ENCODE peak calls at places on chromosomes 3 and 15, in eight cellular contexts. V, Q, Z, R, P, K, E and A are unnamed samples.

GRCh38 chr3:21421096-21421495 is 329.9 kb downstream of the ZNF385D start:
- DNase-seq in V (no peak), Q (no peak), Z (no peak), R (no peak), P (no peak), K (no peak), E (no peak), A (no peak)

GRCh38 chr3:69710153-69710977 is 28.9 kb upstream of the MITF start:
- DNase-seq in V (no peak), Q (peak), Z (peak), R (no peak), P (no peak), K (peak), E (no peak), A (no peak)

GRCh38 chr15:56042982-56043980 is 49.9 kb upstream of the NEDD4 start:
- DNase-seq in V (no peak), Q (no peak), Z (no peak), R (no peak), P (no peak), K (no peak), E (no peak), A (no peak)

GRCh38 chr15:39077998-39078397 is 502.9 kb upstream of the THBS1 start:
- DNase-seq in V (no peak), Q (peak), Z (no peak), R (no peak), P (no peak), K (peak), E (no peak), A (no peak)

GRCh38 chr3:14832975-14833722 is 14.4 kb downstream of the FGD5 start:
- DNase-seq in V (no peak), Q (no peak), Z (no peak), R (no peak), P (no peak), K (no peak), E (no peak), A (no peak)

GRCh38 chr3:139597947-139598346 is 58.4 kb upstream of the RBP1 start:
- DNase-seq in V (no peak), Q (no peak), Z (no peak), R (no peak), P (no peak), K (no peak), E (no peak), A (no peak)

GRCh38 chr3:50805321-50805720 is 130.6 kb downstream of the DOCK3 start:
- DNase-seq in V (no peak), Q (no peak), Z (no peak), R (no peak), P (no peak), K (no peak), E (no peak), A (no peak)

GRCh38 chr3:89964347-89964746 is 856.9 kb downstream of the EPHA3 start:
- DNase-seq in V (no peak), Q (no peak), Z (peak), R (no peak), P (no peak), K (peak), E (no peak), A (no peak)

GRCh38 chr3:37330466-37330865 is 156.1 kb upstream of the LRRFIP2 start:
- DNase-seq in V (no peak), Q (no peak), Z (no peak), R (no peak), P (no peak), K (no peak), E (no peak), A (no peak)

GRCh38 chr3:71119171-71119570 is 464.4 kb downstream of the FOXP1 start:
- DNase-seq in V (no peak), Q (peak), Z (no peak), R (no peak), P (no peak), K (peak), E (no peak), A (no peak)

GRCh38 chr3:120093119-120093922 is 926 bp downstream of the GSK3B start:
- DNase-seq in V (peak), Q (peak), Z (no peak), R (no peak), P (no peak), K (peak), E (no peak), A (no peak)

GRCh38 chr15:26555898-26556297 is 217.0 kb downstream of the GABRB3 start:
- DNase-seq in V (no peak), Q (no peak), Z (no peak), R (no peak), P (no peak), K (no peak), E (no peak), A (no peak)

GRCh38 chr3:52405601-52406115 is 39.2 kb downstream of the SEMA3G start:
- DNase-seq in V (no peak), Q (no peak), Z (no peak), R (peak), P (no peak), K (no peak), E (no peak), A (peak)

GRCh38 chr3:30646961-30647752 is 40.8 kb downstream of the TGFBR2 start:
- DNase-seq in V (no peak), Q (no peak), Z (no peak), R (no peak), P (no peak), K (no peak), E (no peak), A (no peak)

GRCh38 chr3:132784502-132785025 is 62.4 kb upstream of the NPHP3 start:
- DNase-seq in V (no peak), Q (peak), Z (no peak), R (no peak), P (no peak), K (peak), E (no peak), A (no peak)

GRCh38 chr3:72590732-72591192 is 257.5 kb downstream of the SHQ1 start:
- DNase-seq in V (no peak), Q (no peak), Z (no peak), R (no peak), P (peak), K (no peak), E (no peak), A (no peak)

GRCh38 chr3:105970283-105970682 is 101.5 kb upstream of the CBLB start:
- DNase-seq in V (no peak), Q (peak), Z (no peak), R (no peak), P (no peak), K (peak), E (peak), A (no peak)

GRCh38 chr15:88274534-88275460 is 18.3 kb upstream of the NTRK3 start:
- DNase-seq in V (peak), Q (peak), Z (peak), R (peak), P (peak), K (peak), E (no peak), A (no peak)

GRCh38 chr15:95626501-95627361 is 703.8 kb upstream of the NR2F2 start:
- DNase-seq in V (no peak), Q (no peak), Z (peak), R (no peak), P (peak), K (no peak), E (no peak), A (no peak)

GRCh38 chr3:139024968-139025367 is 4.2 kb upstream of the PRR23B start:
- DNase-seq in V (no peak), Q (no peak), Z (no peak), R (no peak), P (no peak), K (no peak), E (no peak), A (no peak)

GRCh38 chr3:40546811-40547210 is 22.1 kb downstream of the ZNF621 start:
- DNase-seq in V (no peak), Q (peak), Z (peak), R (no peak), P (no peak), K (peak), E (no peak), A (no peak)

GRCh38 chr3:174907628-174908407 is 48.7 kb downstream of the NAALADL2 start:
- DNase-seq in V (no peak), Q (no peak), Z (no peak), R (no peak), P (no peak), K (no peak), E (no peak), A (no peak)

GRCh38 chr3:159128628-159129027 is 326.8 kb downstream of the MFSD1 start:
- DNase-seq in V (no peak), Q (peak), Z (no peak), R (no peak), P (no peak), K (peak), E (no peak), A (no peak)

GRCh38 chr15:40985541-40986330 is 32.5 kb downstream of the CHAC1 start:
- DNase-seq in V (no peak), Q (peak), Z (peak), R (no peak), P (no peak), K (peak), E (no peak), A (no peak)

GRCh38 chr3:177527182-177527581 is 329.9 kb upstream of the TBL1XR1 start:
- DNase-seq in V (no peak), Q (no peak), Z (no peak), R (no peak), P (no peak), K (no peak), E (no peak), A (no peak)

GRCh38 chr3:123489400-123490004 is 40.6 kb upstream of the ADCY5 start:
- DNase-seq in V (peak), Q (peak), Z (peak), R (peak), P (peak), K (peak), E (peak), A (no peak)

GRCh38 chr15:36658321-36658720 is 78.9 kb downstream of the CDIN1 start:
- DNase-seq in V (no peak), Q (peak), Z (no peak), R (no peak), P (no peak), K (peak), E (no peak), A (no peak)

GRCh38 chr3:42790714-42791229 is 13.5 kb downstream of the HIGD1A start:
- DNase-seq in V (no peak), Q (no peak), Z (no peak), R (no peak), P (no peak), K (no peak), E (no peak), A (no peak)

GRCh38 chr3:100993309-100993708 is at the start of gene ABI3BP:
- DNase-seq in V (no peak), Q (peak), Z (peak), R (peak), P (peak), K (peak), E (peak), A (peak)

GRCh38 chr3:43001556-43002121 is 22.5 kb downstream of the GASK1A start:
- DNase-seq in V (no peak), Q (peak), Z (no peak), R (no peak), P (no peak), K (no peak), E (no peak), A (no peak)

GRCh38 chr3:183185696-183186095 is 23.2 kb upstream of the LAMP3 start:
- DNase-seq in V (no peak), Q (peak), Z (peak), R (no peak), P (no peak), K (peak), E (no peak), A (no peak)
- H3K27ac ChIP-seq in V (no peak), Q (no peak), Z (no peak), R (no peak), P (no peak), K (no peak), E (no peak), A (peak)

GRCh38 chr3:136146981-136147729 is 49.0 kb downstream of the MSL2 start:
- DNase-seq in V (no peak), Q (peak), Z (no peak), R (no peak), P (no peak), K (no peak), E (no peak), A (no peak)

GRCh38 chr3:136141296-136141785 is 54.8 kb downstream of the MSL2 start:
- DNase-seq in V (no peak), Q (peak), Z (no peak), R (no peak), P (no peak), K (no peak), E (no peak), A (no peak)

GRCh38 chr3:136142592-136142991 is 53.5 kb downstream of the MSL2 start:
- DNase-seq in V (no peak), Q (peak), Z (peak), R (no peak), P (peak), K (peak), E (no peak), A (no peak)

GRCh38 chr3:136141891-136142290 is 54.2 kb downstream of the MSL2 start:
- DNase-seq in V (no peak), Q (peak), Z (no peak), R (no peak), P (no peak), K (no peak), E (no peak), A (no peak)
- H3K27ac ChIP-seq in V (no peak), Q (peak), Z (peak), R (peak), P (no peak), K (peak), E (no peak), A (peak)

GRCh38 chr15:49696441-49696840 is 75.6 kb downstream of the DTWD1 start:
- DNase-seq in V (no peak), Q (peak), Z (peak), R (no peak), P (no peak), K (peak), E (no peak), A (no peak)
- H3K27ac ChIP-seq in V (no peak), Q (peak), Z (no peak), R (no peak), P (no peak), K (no peak), E (no peak), A (no peak)

DNA sequence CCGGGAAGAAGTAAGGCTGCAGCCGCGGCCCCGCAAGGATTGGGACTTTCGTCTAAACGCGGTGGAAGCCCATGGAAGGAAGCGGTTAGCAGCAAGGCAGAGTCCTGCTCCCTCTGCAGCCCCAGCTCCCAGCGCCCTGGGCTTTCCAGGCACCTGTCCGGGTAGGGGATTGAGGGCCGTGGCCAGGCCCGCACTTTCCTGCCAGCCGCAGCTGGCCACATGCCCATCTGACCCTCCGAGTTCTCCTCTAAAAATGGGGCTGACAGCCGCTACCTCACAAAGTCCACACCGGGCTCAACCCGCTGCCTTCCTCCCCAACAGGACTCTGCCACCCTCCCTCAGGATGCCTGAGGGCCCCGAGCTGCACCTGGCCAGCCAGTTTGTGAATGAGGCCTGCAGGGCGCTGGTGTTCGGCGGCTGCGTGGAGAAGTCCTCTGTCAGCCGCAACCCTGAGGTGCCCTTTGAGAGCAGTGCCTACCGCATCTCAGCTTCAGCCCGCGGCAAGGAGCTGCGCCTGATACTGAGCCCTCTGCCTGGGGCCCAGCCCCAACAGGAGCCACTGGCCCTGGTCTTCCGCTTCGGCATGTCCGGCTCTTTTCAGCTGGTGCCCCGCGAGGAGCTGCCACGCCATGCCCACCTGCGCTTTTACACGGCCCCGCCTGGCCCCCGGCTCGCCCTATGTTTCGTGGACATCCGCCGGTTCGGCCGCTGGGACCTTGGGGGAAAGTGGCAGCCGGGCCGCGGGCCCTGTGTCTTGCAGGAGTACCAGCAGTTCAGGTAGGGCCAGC is 1.9 kb downstream of the NEIL1 start:
- DNase-seq in V (no peak), Q (peak), Z (no peak), R (peak), P (peak), K (no peak), E (no peak), A (no peak)
- H3K27ac ChIP-seq in V (peak), Q (no peak), Z (no peak), R (no peak), P (no peak), K (no peak), E (no peak), A (no peak)

DNA sequence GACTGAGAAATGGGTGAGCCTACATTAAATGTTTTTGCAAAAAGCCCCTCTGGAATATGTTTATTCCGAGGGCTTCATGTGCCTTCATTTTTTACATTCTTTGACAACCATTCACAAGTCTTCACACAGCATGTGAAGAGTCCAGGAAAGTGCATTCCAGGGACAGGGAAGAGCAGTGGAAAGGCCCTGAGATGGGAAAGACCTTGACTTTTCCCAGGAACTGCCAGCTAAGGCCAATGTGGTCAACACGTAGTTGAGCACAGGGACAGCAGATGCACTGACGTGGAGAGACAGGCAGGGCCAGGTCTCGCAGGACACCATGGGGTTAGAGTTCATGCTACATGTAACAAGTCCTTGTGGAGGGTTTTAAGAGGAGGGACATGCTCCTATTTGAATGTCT is 21.7 kb downstream of the SSR3 start:
- DNase-seq in V (no peak), Q (no peak), Z (peak), R (no peak), P (no peak), K (no peak), E (no peak), A (no peak)
- H3K27ac ChIP-seq in V (no peak), Q (peak), Z (peak), R (no peak), P (no peak), K (no peak), E (peak), A (no peak)

DNA sequence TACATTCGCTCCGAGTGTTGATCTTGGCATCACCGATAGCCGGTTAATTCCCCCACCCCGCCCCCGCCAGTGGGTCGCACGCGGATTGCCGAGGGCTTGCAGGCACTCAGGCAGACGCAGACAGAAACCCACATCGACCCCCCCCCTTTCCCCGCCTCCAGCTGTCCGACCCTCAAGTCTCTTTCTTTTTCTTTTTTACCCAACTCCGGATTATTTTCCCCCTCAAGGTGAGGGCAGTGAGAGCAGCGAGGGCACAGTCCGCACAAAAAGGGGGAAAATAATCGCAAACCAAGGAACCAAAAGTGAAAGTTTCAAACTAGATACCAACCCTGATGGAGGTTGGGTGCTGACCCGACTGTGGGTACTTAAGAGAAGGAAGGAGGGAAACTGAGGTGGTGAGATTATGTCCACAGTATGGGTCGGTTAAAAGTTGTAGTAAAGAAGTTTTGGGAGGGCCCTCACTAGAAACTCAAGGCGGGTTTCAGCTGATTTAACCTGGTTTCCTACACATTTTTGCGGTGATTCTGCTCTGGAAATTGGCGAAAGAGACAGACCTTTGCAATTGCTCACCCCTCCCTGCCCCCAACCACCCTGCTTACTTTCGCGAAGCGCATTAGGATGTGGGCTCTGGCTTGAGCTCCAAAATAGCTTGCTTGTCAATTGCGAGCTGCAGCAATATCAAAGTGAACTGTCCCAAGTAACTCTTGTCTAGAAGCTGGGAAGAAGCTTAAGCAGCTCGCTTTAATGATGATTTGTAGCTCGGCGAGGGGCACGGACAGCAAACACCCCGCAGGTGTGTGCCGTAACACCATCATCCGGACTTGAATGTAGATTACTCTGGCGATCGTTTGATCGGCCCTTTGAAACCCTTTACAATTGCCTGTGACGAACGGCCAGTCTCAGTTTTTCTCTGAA is 15.7 kb downstream of the SOX2 start:
- DNase-seq in V (no peak), Q (no peak), Z (no peak), R (no peak), P (peak), K (no peak), E (no peak), A (no peak)
- H3K27ac ChIP-seq in V (no peak), Q (no peak), Z (no peak), R (no peak), P (peak), K (no peak), E (no peak), A (no peak)

GRCh38 chr3:165884518-165884917 is 47.3 kb upstream of the BCHE start:
- DNase-seq in V (no peak), Q (no peak), Z (peak), R (no peak), P (no peak), K (no peak), E (no peak), A (no peak)
- H3K27ac ChIP-seq in V (no peak), Q (no peak), Z (no peak), R (no peak), P (no peak), K (no peak), E (no peak), A (no peak)

GRCh38 chr3:49649576-49649975 is 24.6 kb upstream of the APEH start:
- DNase-seq in V (no peak), Q (no peak), Z (no peak), R (peak), P (no peak), K (no peak), E (no peak), A (no peak)
- H3K27ac ChIP-seq in V (no peak), Q (no peak), Z (no peak), R (no peak), P (no peak), K (peak), E (no peak), A (no peak)

GRCh38 chr3:49017646-49017977 is 768 bp downstream of the DALRD3 start:
- DNase-seq in V (no peak), Q (peak), Z (no peak), R (no peak), P (no peak), K (no peak), E (no peak), A (no peak)
- H3K27ac ChIP-seq in V (peak), Q (peak), Z (no peak), R (peak), P (no peak), K (peak), E (peak), A (peak)